ENCODE peak calls at places on chromosomes 5 and 9, in nine cellular contexts. One of them, this sample, is unnamed.

GRCh38 chr9:36037580-36038169 is 962 bp downstream of the RECK start:
- DNase-seq in activated CD4-positive, alpha-beta T cell treated with anti-CD3 and anti-CD28 coated beads, Interleukin-2, amount 50 U/mL, for 1 hour: no peak
- DNase-seq in activated effector memory CD4-positive, alpha-beta T cell treated with anti-CD3 and anti-CD28 coated beads, Interleukin-2, amount 50 U/mL, for 16 hours: no peak
- DNase-seq in globus pallidus: peak
- DNase-seq in dermis blood vessel endothelial cell: peak
- DNase-seq in C1 segment of cervical spinal cord: no peak
- DNase-seq in HT1080: peak
- DNase-seq in substantia nigra: no peak
- DNase-seq in spleen: no peak
- DNase-seq in this sample: peak

GRCh38 chr9:92911496-92912475 is 33.9 kb upstream of the ZNF484 start:
- DNase-seq in activated CD4-positive, alpha-beta T cell treated with anti-CD3 and anti-CD28 coated beads, Interleukin-2, amount 50 U/mL, for 1 hour: no peak
- DNase-seq in activated effector memory CD4-positive, alpha-beta T cell treated with anti-CD3 and anti-CD28 coated beads, Interleukin-2, amount 50 U/mL, for 16 hours: no peak
- DNase-seq in globus pallidus: no peak
- DNase-seq in dermis blood vessel endothelial cell: no peak
- DNase-seq in C1 segment of cervical spinal cord: no peak
- DNase-seq in HT1080: no peak
- DNase-seq in substantia nigra: peak
- DNase-seq in spleen: no peak
- DNase-seq in this sample: no peak

GRCh38 chr9:121156263-121156731 is 45.4 kb downstream of the RAB14 start:
- DNase-seq in activated CD4-positive, alpha-beta T cell treated with anti-CD3 and anti-CD28 coated beads, Interleukin-2, amount 50 U/mL, for 1 hour: no peak
- DNase-seq in activated effector memory CD4-positive, alpha-beta T cell treated with anti-CD3 and anti-CD28 coated beads, Interleukin-2, amount 50 U/mL, for 16 hours: no peak
- DNase-seq in globus pallidus: no peak
- DNase-seq in dermis blood vessel endothelial cell: peak
- DNase-seq in C1 segment of cervical spinal cord: no peak
- DNase-seq in HT1080: peak
- DNase-seq in substantia nigra: peak
- DNase-seq in spleen: no peak
- DNase-seq in this sample: no peak

GRCh38 chr5:141411575-141411974 is 1.2 kb upstream of the PCDHGA10 start:
- DNase-seq in activated CD4-positive, alpha-beta T cell treated with anti-CD3 and anti-CD28 coated beads, Interleukin-2, amount 50 U/mL, for 1 hour: no peak
- DNase-seq in activated effector memory CD4-positive, alpha-beta T cell treated with anti-CD3 and anti-CD28 coated beads, Interleukin-2, amount 50 U/mL, for 16 hours: no peak
- DNase-seq in globus pallidus: no peak
- DNase-seq in dermis blood vessel endothelial cell: no peak
- DNase-seq in C1 segment of cervical spinal cord: no peak
- DNase-seq in HT1080: no peak
- DNase-seq in substantia nigra: no peak
- DNase-seq in spleen: no peak
- DNase-seq in this sample: no peak

GRCh38 chr5:162683280-162683679 is 615.7 kb downstream of the GABRG2 start:
- DNase-seq in activated CD4-positive, alpha-beta T cell treated with anti-CD3 and anti-CD28 coated beads, Interleukin-2, amount 50 U/mL, for 1 hour: no peak
- DNase-seq in activated effector memory CD4-positive, alpha-beta T cell treated with anti-CD3 and anti-CD28 coated beads, Interleukin-2, amount 50 U/mL, for 16 hours: no peak
- DNase-seq in globus pallidus: no peak
- DNase-seq in dermis blood vessel endothelial cell: no peak
- DNase-seq in C1 segment of cervical spinal cord: no peak
- DNase-seq in HT1080: no peak
- DNase-seq in substantia nigra: no peak
- DNase-seq in spleen: no peak
- DNase-seq in this sample: no peak

GRCh38 chr5:137666109-137666850 is 69.6 kb downstream of the KLHL3 start:
- DNase-seq in activated CD4-positive, alpha-beta T cell treated with anti-CD3 and anti-CD28 coated beads, Interleukin-2, amount 50 U/mL, for 1 hour: peak
- DNase-seq in activated effector memory CD4-positive, alpha-beta T cell treated with anti-CD3 and anti-CD28 coated beads, Interleukin-2, amount 50 U/mL, for 16 hours: peak
- DNase-seq in globus pallidus: no peak
- DNase-seq in dermis blood vessel endothelial cell: no peak
- DNase-seq in C1 segment of cervical spinal cord: no peak
- DNase-seq in HT1080: no peak
- DNase-seq in substantia nigra: no peak
- DNase-seq in spleen: no peak
- DNase-seq in this sample: no peak

GRCh38 chr5:106423109-106423897 is 1247.4 kb downstream of the EFNA5 start:
- DNase-seq in activated CD4-positive, alpha-beta T cell treated with anti-CD3 and anti-CD28 coated beads, Interleukin-2, amount 50 U/mL, for 1 hour: no peak
- DNase-seq in activated effector memory CD4-positive, alpha-beta T cell treated with anti-CD3 and anti-CD28 coated beads, Interleukin-2, amount 50 U/mL, for 16 hours: no peak
- DNase-seq in globus pallidus: no peak
- DNase-seq in dermis blood vessel endothelial cell: no peak
- DNase-seq in C1 segment of cervical spinal cord: no peak
- DNase-seq in HT1080: no peak
- DNase-seq in substantia nigra: no peak
- DNase-seq in spleen: peak
- DNase-seq in this sample: no peak

GRCh38 chr9:95409650-95410426 is 92.3 kb upstream of the FANCC start:
- DNase-seq in activated CD4-positive, alpha-beta T cell treated with anti-CD3 and anti-CD28 coated beads, Interleukin-2, amount 50 U/mL, for 1 hour: no peak
- DNase-seq in activated effector memory CD4-positive, alpha-beta T cell treated with anti-CD3 and anti-CD28 coated beads, Interleukin-2, amount 50 U/mL, for 16 hours: no peak
- DNase-seq in globus pallidus: no peak
- DNase-seq in dermis blood vessel endothelial cell: peak
- DNase-seq in C1 segment of cervical spinal cord: no peak
- DNase-seq in HT1080: peak
- DNase-seq in substantia nigra: no peak
- DNase-seq in spleen: no peak
- DNase-seq in this sample: no peak

GRCh38 chr9:121637441-121638222 is 13.8 kb upstream of the DAB2IP start:
- DNase-seq in activated CD4-positive, alpha-beta T cell treated with anti-CD3 and anti-CD28 coated beads, Interleukin-2, amount 50 U/mL, for 1 hour: no peak
- DNase-seq in activated effector memory CD4-positive, alpha-beta T cell treated with anti-CD3 and anti-CD28 coated beads, Interleukin-2, amount 50 U/mL, for 16 hours: no peak
- DNase-seq in globus pallidus: peak
- DNase-seq in dermis blood vessel endothelial cell: peak
- DNase-seq in C1 segment of cervical spinal cord: peak
- DNase-seq in HT1080: peak
- DNase-seq in substantia nigra: peak
- DNase-seq in spleen: no peak
- DNase-seq in this sample: peak

GRCh38 chr9:13967011-13967410 is 346.9 kb downstream of the NFIB start:
- DNase-seq in activated CD4-positive, alpha-beta T cell treated with anti-CD3 and anti-CD28 coated beads, Interleukin-2, amount 50 U/mL, for 1 hour: no peak
- DNase-seq in activated effector memory CD4-positive, alpha-beta T cell treated with anti-CD3 and anti-CD28 coated beads, Interleukin-2, amount 50 U/mL, for 16 hours: no peak
- DNase-seq in globus pallidus: no peak
- DNase-seq in dermis blood vessel endothelial cell: no peak
- DNase-seq in C1 segment of cervical spinal cord: no peak
- DNase-seq in HT1080: no peak
- DNase-seq in substantia nigra: no peak
- DNase-seq in spleen: no peak
- DNase-seq in this sample: no peak

GRCh38 chr5:172243302-172243701 is 40.3 kb downstream of the UBTD2 start:
- DNase-seq in activated CD4-positive, alpha-beta T cell treated with anti-CD3 and anti-CD28 coated beads, Interleukin-2, amount 50 U/mL, for 1 hour: no peak
- DNase-seq in activated effector memory CD4-positive, alpha-beta T cell treated with anti-CD3 and anti-CD28 coated beads, Interleukin-2, amount 50 U/mL, for 16 hours: no peak
- DNase-seq in globus pallidus: no peak
- DNase-seq in dermis blood vessel endothelial cell: no peak
- DNase-seq in C1 segment of cervical spinal cord: no peak
- DNase-seq in HT1080: no peak
- DNase-seq in substantia nigra: no peak
- DNase-seq in spleen: no peak
- DNase-seq in this sample: no peak

GRCh38 chr5:100776244-100776643 is 126.8 kb downstream of the ST8SIA4 start:
- DNase-seq in activated CD4-positive, alpha-beta T cell treated with anti-CD3 and anti-CD28 coated beads, Interleukin-2, amount 50 U/mL, for 1 hour: no peak
- DNase-seq in activated effector memory CD4-positive, alpha-beta T cell treated with anti-CD3 and anti-CD28 coated beads, Interleukin-2, amount 50 U/mL, for 16 hours: no peak
- DNase-seq in globus pallidus: no peak
- DNase-seq in dermis blood vessel endothelial cell: no peak
- DNase-seq in C1 segment of cervical spinal cord: no peak
- DNase-seq in HT1080: no peak
- DNase-seq in substantia nigra: no peak
- DNase-seq in spleen: no peak
- DNase-seq in this sample: no peak

GRCh38 chr9:135508211-135508820 is 7.8 kb downstream of the MRPS2 start:
- DNase-seq in activated CD4-positive, alpha-beta T cell treated with anti-CD3 and anti-CD28 coated beads, Interleukin-2, amount 50 U/mL, for 1 hour: no peak
- DNase-seq in activated effector memory CD4-positive, alpha-beta T cell treated with anti-CD3 and anti-CD28 coated beads, Interleukin-2, amount 50 U/mL, for 16 hours: peak
- DNase-seq in globus pallidus: no peak
- DNase-seq in dermis blood vessel endothelial cell: no peak
- DNase-seq in C1 segment of cervical spinal cord: no peak
- DNase-seq in HT1080: no peak
- DNase-seq in substantia nigra: no peak
- DNase-seq in spleen: peak
- DNase-seq in this sample: no peak